ENCODE peak calls at places on chromosome 1, in seven cellular contexts. One of them, this sample, is unnamed.

GRCh38 chr1:119276558-119276957 is 92.0 kb upstream of the HAO2 start:
- DNase-seq in mammary epithelial cell: peak; percentile 37
- DNase-seq in breast epithelium: no peak
- DNase-seq in body of pancreas: no peak
- DNase-seq in heart right ventricle: no peak
- DNase-seq in esophagus squamous epithelium: no peak
- DNase-seq in cardiac muscle cell: peak; percentile 42
- DNase-seq in this sample: no peak

GRCh38 chr1:91831132-91831930 is 54.6 kb downstream of the TGFBR3 start:
- DNase-seq in mammary epithelial cell: no peak
- DNase-seq in breast epithelium: no peak
- DNase-seq in body of pancreas: no peak
- DNase-seq in heart right ventricle: no peak
- DNase-seq in esophagus squamous epithelium: no peak
- DNase-seq in cardiac muscle cell: no peak
- DNase-seq in this sample: no peak

GRCh38 chr1:42035205-42035829 is 116.6 kb upstream of the HIVEP3 start:
- DNase-seq in mammary epithelial cell: peak; percentile 61
- DNase-seq in breast epithelium: peak; percentile 64
- DNase-seq in body of pancreas: peak; percentile 63
- DNase-seq in heart right ventricle: peak; percentile 58
- DNase-seq in esophagus squamous epithelium: no peak
- DNase-seq in cardiac muscle cell: peak; percentile 80
- DNase-seq in this sample: peak; percentile 42

GRCh38 chr1:80056179-80056578 is 1049.6 kb upstream of the ADGRL4 start:
- DNase-seq in mammary epithelial cell: peak; percentile 69
- DNase-seq in breast epithelium: no peak
- DNase-seq in body of pancreas: no peak
- DNase-seq in heart right ventricle: no peak
- DNase-seq in esophagus squamous epithelium: no peak
- DNase-seq in cardiac muscle cell: no peak
- DNase-seq in this sample: no peak

GRCh38 chr1:193222079-193222615 is 35.7 kb upstream of the B3GALT2 start:
- DNase-seq in mammary epithelial cell: no peak
- DNase-seq in breast epithelium: no peak
- DNase-seq in body of pancreas: no peak
- DNase-seq in heart right ventricle: no peak
- DNase-seq in esophagus squamous epithelium: no peak
- DNase-seq in cardiac muscle cell: no peak
- DNase-seq in this sample: no peak

GRCh38 chr1:1001057-1001630 is 1.2 kb upstream of the HES4 start:
- DNase-seq in mammary epithelial cell: no peak
- DNase-seq in breast epithelium: no peak
- DNase-seq in body of pancreas: no peak
- DNase-seq in heart right ventricle: peak; percentile 24
- DNase-seq in esophagus squamous epithelium: no peak
- DNase-seq in cardiac muscle cell: no peak
- DNase-seq in this sample: no peak

GRCh38 chr1:19452221-19452663 is 33.1 kb downstream of the CAPZB start:
- DNase-seq in mammary epithelial cell: no peak
- DNase-seq in breast epithelium: no peak
- DNase-seq in body of pancreas: no peak
- DNase-seq in heart right ventricle: peak; percentile 57
- DNase-seq in esophagus squamous epithelium: no peak
- DNase-seq in cardiac muscle cell: no peak
- DNase-seq in this sample: no peak

GRCh38 chr1:231694081-231694443 is 67.5 kb downstream of the DISC1 start:
- DNase-seq in mammary epithelial cell: no peak
- DNase-seq in breast epithelium: no peak
- DNase-seq in body of pancreas: no peak
- DNase-seq in heart right ventricle: peak; percentile 53
- DNase-seq in esophagus squamous epithelium: no peak
- DNase-seq in cardiac muscle cell: no peak
- DNase-seq in this sample: no peak

GRCh38 chr1:153390938-153391710 is at the start of gene S100A8:
- DNase-seq in mammary epithelial cell: peak; percentile 89
- DNase-seq in breast epithelium: peak; percentile 63
- DNase-seq in body of pancreas: no peak
- DNase-seq in heart right ventricle: peak; percentile 75
- DNase-seq in esophagus squamous epithelium: no peak
- DNase-seq in cardiac muscle cell: peak; percentile 38
- DNase-seq in this sample: no peak

GRCh38 chr1:243903904-243904303 is 53.9 kb upstream of the AKT3 start:
- DNase-seq in mammary epithelial cell: no peak
- DNase-seq in breast epithelium: no peak
- DNase-seq in body of pancreas: no peak
- DNase-seq in heart right ventricle: no peak
- DNase-seq in esophagus squamous epithelium: no peak
- DNase-seq in cardiac muscle cell: peak; percentile 62
- DNase-seq in this sample: no peak

GRCh38 chr1:29322147-29322694 is 85.9 kb downstream of the PTPRU start:
- DNase-seq in mammary epithelial cell: no peak
- DNase-seq in breast epithelium: no peak
- DNase-seq in body of pancreas: no peak
- DNase-seq in heart right ventricle: no peak
- DNase-seq in esophagus squamous epithelium: no peak
- DNase-seq in cardiac muscle cell: no peak
- DNase-seq in this sample: no peak

GRCh38 chr1:36737767-36738166 is 255.1 kb upstream of the CSF3R start:
- DNase-seq in mammary epithelial cell: no peak
- DNase-seq in breast epithelium: no peak
- DNase-seq in body of pancreas: no peak
- DNase-seq in heart right ventricle: no peak
- DNase-seq in esophagus squamous epithelium: no peak
- DNase-seq in cardiac muscle cell: no peak
- DNase-seq in this sample: no peak

GRCh38 chr1:12040457-12041051 is 21.3 kb downstream of the MIIP start:
- DNase-seq in mammary epithelial cell: no peak
- DNase-seq in breast epithelium: no peak
- DNase-seq in body of pancreas: no peak
- DNase-seq in heart right ventricle: no peak
- DNase-seq in esophagus squamous epithelium: no peak
- DNase-seq in cardiac muscle cell: no peak
- DNase-seq in this sample: no peak

GRCh38 chr1:54013393-54014008 is 4.5 kb downstream of the LDLRAD1 start:
- DNase-seq in mammary epithelial cell: no peak
- DNase-seq in breast epithelium: no peak
- DNase-seq in body of pancreas: no peak
- DNase-seq in heart right ventricle: no peak
- DNase-seq in esophagus squamous epithelium: no peak
- DNase-seq in cardiac muscle cell: no peak
- DNase-seq in this sample: no peak

GRCh38 chr1:54012008-54012325 is 6.0 kb downstream of the LDLRAD1 start:
- DNase-seq in mammary epithelial cell: no peak
- DNase-seq in breast epithelium: no peak
- DNase-seq in body of pancreas: no peak
- DNase-seq in heart right ventricle: no peak
- DNase-seq in esophagus squamous epithelium: no peak
- DNase-seq in cardiac muscle cell: no peak
- DNase-seq in this sample: no peak

GRCh38 chr1:54012862-54013261 is 5.1 kb downstream of the LDLRAD1 start:
- DNase-seq in mammary epithelial cell: no peak
- DNase-seq in breast epithelium: no peak
- DNase-seq in body of pancreas: no peak
- DNase-seq in heart right ventricle: no peak
- DNase-seq in esophagus squamous epithelium: no peak
- DNase-seq in cardiac muscle cell: no peak
- DNase-seq in this sample: no peak

GRCh38 chr1:54016343-54017282 is 1.4 kb downstream of the LDLRAD1 start:
- DNase-seq in mammary epithelial cell: peak; percentile 80
- DNase-seq in breast epithelium: peak; percentile 85
- DNase-seq in body of pancreas: no peak
- DNase-seq in heart right ventricle: no peak
- DNase-seq in esophagus squamous epithelium: no peak
- DNase-seq in cardiac muscle cell: no peak
- DNase-seq in this sample: no peak

DNA sequence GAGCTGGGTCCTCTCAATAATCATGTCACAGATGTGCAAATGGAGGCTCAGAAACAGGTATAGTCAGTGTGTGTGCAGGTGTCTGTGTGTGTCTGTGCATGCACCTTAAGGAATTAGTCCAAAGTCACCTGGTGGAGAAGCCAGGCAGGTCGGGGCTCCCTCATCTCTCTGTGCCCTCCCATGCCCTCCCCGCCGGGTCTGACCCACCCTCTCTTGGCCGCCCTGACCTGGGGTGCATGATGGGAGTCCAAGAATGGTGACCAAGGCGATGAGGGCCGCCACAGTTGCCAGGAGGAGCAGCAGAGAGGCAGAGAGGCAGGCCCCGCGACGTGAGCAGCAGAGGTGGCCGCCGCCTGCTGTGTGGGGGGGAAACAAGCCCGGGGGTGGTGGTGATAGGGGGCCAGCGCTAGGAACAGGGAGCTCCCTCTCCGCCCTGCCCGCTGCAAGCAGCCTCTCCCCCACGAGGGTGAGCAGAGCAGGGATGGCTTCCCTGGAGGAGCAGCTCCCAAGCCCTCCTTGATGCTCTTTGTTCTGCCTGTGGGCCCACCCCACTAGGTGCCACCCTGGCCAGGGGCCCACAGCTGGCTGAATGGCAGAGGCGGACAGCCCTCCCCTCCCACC is 3.9 kb downstream of the LDLRAD1 start:
- DNase-seq in mammary epithelial cell: no peak
- DNase-seq in breast epithelium: no peak
- DNase-seq in body of pancreas: no peak
- DNase-seq in heart right ventricle: no peak
- DNase-seq in esophagus squamous epithelium: no peak
- DNase-seq in cardiac muscle cell: no peak
- DNase-seq in this sample: no peak
- H3K27ac ChIP-seq in mammary epithelial cell: no peak overlapping the region
- H3K27ac ChIP-seq in breast epithelium: no peak overlapping the region
- H3K27ac ChIP-seq in body of pancreas: no peak overlapping the region
- H3K27ac ChIP-seq in heart right ventricle: no peak overlapping the region
- H3K27ac ChIP-seq in esophagus squamous epithelium: no peak overlapping the region
- H3K27ac ChIP-seq in cardiac muscle cell: no peak overlapping the region
- H3K27ac ChIP-seq in this sample: no peak overlapping the region

GRCh38 chr1:21669033-21669286 is 197 bp downstream of the RAP1GAP start:
- DNase-seq in mammary epithelial cell: no peak
- DNase-seq in breast epithelium: no peak
- DNase-seq in body of pancreas: no peak
- DNase-seq in heart right ventricle: no peak
- DNase-seq in esophagus squamous epithelium: no peak
- DNase-seq in cardiac muscle cell: no peak
- DNase-seq in this sample: no peak
- H3K27me3 ChIP-seq in mammary epithelial cell: peaks cover 12% of the 10 kb centered on the region
- H3K27me3 ChIP-seq in breast epithelium: peaks cover 5% of the 10 kb centered on the region
- H3K27me3 ChIP-seq in body of pancreas: no peaks in the 10 kb centered on the region
- H3K27me3 ChIP-seq in heart right ventricle: peaks cover 70% of the 10 kb centered on the region
- H3K27me3 ChIP-seq in esophagus squamous epithelium: peaks cover 8% of the 10 kb centered on the region
- H3K27me3 ChIP-seq in cardiac muscle cell: peaks cover 19% of the 10 kb centered on the region
- H3K27me3 ChIP-seq in this sample: peaks cover 42% of the 10 kb centered on the region

GRCh38 chr1:6775644-6776043 is 9.6 kb upstream of the CAMTA1 start:
- DNase-seq in mammary epithelial cell: no peak
- DNase-seq in breast epithelium: no peak
- DNase-seq in body of pancreas: no peak
- DNase-seq in heart right ventricle: no peak
- DNase-seq in esophagus squamous epithelium: no peak
- DNase-seq in cardiac muscle cell: no peak
- DNase-seq in this sample: no peak
- TF ChIP-seq CTCF in mammary epithelial cell: no peak
- TF ChIP-seq CTCF in breast epithelium: no peak
- TF ChIP-seq CTCF in body of pancreas: no peak
- TF ChIP-seq CTCF in heart right ventricle: no peak
- TF ChIP-seq CTCF in esophagus squamous epithelium: no peak
- TF ChIP-seq CTCF in cardiac muscle cell: no peak
- TF ChIP-seq CTCF in this sample: no peak

GRCh38 chr1:208233978-208234377 is 10.2 kb downstream of the PLXNA2 start:
- DNase-seq in mammary epithelial cell: no peak
- DNase-seq in breast epithelium: no peak
- DNase-seq in body of pancreas: no peak
- DNase-seq in heart right ventricle: no peak
- DNase-seq in esophagus squamous epithelium: no peak
- DNase-seq in cardiac muscle cell: no peak
- DNase-seq in this sample: no peak
- H3K27ac ChIP-seq in mammary epithelial cell: no peak overlapping the region
- H3K27ac ChIP-seq in breast epithelium: no peak overlapping the region
- H3K27ac ChIP-seq in body of pancreas: peak overlapping the region; percentile 68
- H3K27ac ChIP-seq in heart right ventricle: no peak overlapping the region
- H3K27ac ChIP-seq in esophagus squamous epithelium: no peak overlapping the region
- H3K27ac ChIP-seq in cardiac muscle cell: no peak overlapping the region
- H3K27ac ChIP-seq in this sample: no peak overlapping the region

GRCh38 chr1:15088146-15089025 is 65.2 kb upstream of the TMEM51 start:
- DNase-seq in mammary epithelial cell: no peak
- DNase-seq in breast epithelium: no peak
- DNase-seq in body of pancreas: no peak
- DNase-seq in heart right ventricle: no peak
- DNase-seq in esophagus squamous epithelium: no peak
- DNase-seq in cardiac muscle cell: no peak
- DNase-seq in this sample: no peak
- H3K27me3 ChIP-seq in mammary epithelial cell: no peaks in the 10 kb centered on the region
- H3K27me3 ChIP-seq in breast epithelium: no peaks in the 10 kb centered on the region
- H3K27me3 ChIP-seq in body of pancreas: no peaks in the 10 kb centered on the region
- H3K27me3 ChIP-seq in heart right ventricle: peaks cover 8% of the 10 kb centered on the region
- H3K27me3 ChIP-seq in esophagus squamous epithelium: no peaks in the 10 kb centered on the region
- H3K27me3 ChIP-seq in cardiac muscle cell: no peaks in the 10 kb centered on the region
- H3K27me3 ChIP-seq in this sample: no peaks in the 10 kb centered on the region

GRCh38 chr1:165828103-165828558 is 717 bp downstream of the UCK2 start:
- DNase-seq in mammary epithelial cell: peak; percentile 39
- DNase-seq in breast epithelium: no peak
- DNase-seq in body of pancreas: peak; percentile 56
- DNase-seq in heart right ventricle: peak; percentile 37
- DNase-seq in esophagus squamous epithelium: no peak
- DNase-seq in cardiac muscle cell: peak; percentile 47
- DNase-seq in this sample: no peak
- TF ChIP-seq CTCF in mammary epithelial cell: peak; percentile 4
- TF ChIP-seq CTCF in breast epithelium: no peak
- TF ChIP-seq CTCF in body of pancreas: no peak
- TF ChIP-seq CTCF in heart right ventricle: no peak
- TF ChIP-seq CTCF in esophagus squamous epithelium: no peak
- TF ChIP-seq CTCF in cardiac muscle cell: no peak
- TF ChIP-seq CTCF in this sample: no peak

GRCh38 chr1:223319913-223320600 is 43.9 kb downstream of the SUSD4 start:
- DNase-seq in mammary epithelial cell: no peak
- DNase-seq in breast epithelium: no peak
- DNase-seq in body of pancreas: no peak
- DNase-seq in heart right ventricle: no peak
- DNase-seq in esophagus squamous epithelium: no peak
- DNase-seq in cardiac muscle cell: no peak
- DNase-seq in this sample: no peak
- H3K27ac ChIP-seq in mammary epithelial cell: no peak overlapping the region
- H3K27ac ChIP-seq in breast epithelium: no peak overlapping the region
- H3K27ac ChIP-seq in body of pancreas: no peak overlapping the region
- H3K27ac ChIP-seq in heart right ventricle: no peak overlapping the region
- H3K27ac ChIP-seq in esophagus squamous epithelium: peak overlapping the region; percentile 77
- H3K27ac ChIP-seq in cardiac muscle cell: no peak overlapping the region
- H3K27ac ChIP-seq in this sample: no peak overlapping the region

GRCh38 chr1:26602378-26602959 is 72.9 kb downstream of the RPS6KA1 start:
- DNase-seq in mammary epithelial cell: peak; percentile 48
- DNase-seq in breast epithelium: no peak
- DNase-seq in body of pancreas: peak; percentile 43
- DNase-seq in heart right ventricle: no peak
- DNase-seq in esophagus squamous epithelium: no peak
- DNase-seq in cardiac muscle cell: peak; percentile 66
- DNase-seq in this sample: peak; percentile 32
- H3K27me3 ChIP-seq in mammary epithelial cell: no peaks in the 10 kb centered on the region
- H3K27me3 ChIP-seq in breast epithelium: no peaks in the 10 kb centered on the region
- H3K27me3 ChIP-seq in body of pancreas: no peaks in the 10 kb centered on the region
- H3K27me3 ChIP-seq in heart right ventricle: no peaks in the 10 kb centered on the region
- H3K27me3 ChIP-seq in esophagus squamous epithelium: no peaks in the 10 kb centered on the region
- H3K27me3 ChIP-seq in cardiac muscle cell: no peaks in the 10 kb centered on the region
- H3K27me3 ChIP-seq in this sample: no peaks in the 10 kb centered on the region

This sample was measured in CD4-positive, alpha-beta T cell.